ENCODE peak calls at places on chromosomes 7 and 10, in five cellular contexts. E is uterus, L is neural progenitor cell, J is left ventricle myocardium inferior, S is thoracic aorta. Y is an unnamed sample. For H3K4me1 and H3K27me3, the result is how much of the 10 kb centered on the place peaks cover.

GRCh38 chr10:22317771-22318565 is 1.8 kb downstream of the COMMD3 start:
- DNase-seq in E (no peak), L (peak), J (no peak), S (no peak), Y (no peak)

GRCh38 chr10:1620803-1621202 is 116.5 kb downstream of the ADARB2 start:
- DNase-seq in E (no peak), L (no peak), J (no peak), S (no peak), Y (no peak)

GRCh38 chr10:75195035-75195763 is 15.4 kb upstream of the VDAC2 start:
- DNase-seq in E (no peak), L (no peak), J (no peak), S (no peak), Y (no peak)

GRCh38 chr7:112572669-112573301 is 92.0 kb downstream of the LSMEM1 start:
- DNase-seq in E (no peak), L (no peak), J (no peak), S (no peak), Y (no peak)

GRCh38 chr7:25389489-25390106 is 161.3 kb upstream of the NPVF start:
- DNase-seq in E (no peak), L (peak), J (no peak), S (no peak), Y (no peak)

GRCh38 chr7:140007051-140007690 is 55.6 kb downstream of the PARP12 start:
- DNase-seq in E (no peak), L (no peak), J (no peak), S (no peak), Y (no peak)

GRCh38 chr7:1512781-1513656 is 8.8 kb upstream of the INTS1 start:
- DNase-seq in E (peak), L (no peak), J (peak), S (peak), Y (no peak)

GRCh38 chr7:6160191-6160623 is 112.2 kb downstream of the CYTH3 start:
- DNase-seq in E (peak), L (peak), J (peak), S (no peak), Y (peak)

GRCh38 chr7:587769-588168 is 68.1 kb upstream of the PDGFA start:
- DNase-seq in E (no peak), L (no peak), J (no peak), S (no peak), Y (no peak)

GRCh38 chr10:16612148-16612742 is 90.6 kb upstream of the C1QL3 start:
- DNase-seq in E (no peak), L (peak), J (no peak), S (no peak), Y (no peak)

GRCh38 chr10:70674560-70675495 is 2.5 kb downstream of the ADAMTS14 start:
- DNase-seq in E (no peak), L (no peak), J (no peak), S (no peak), Y (no peak)

GRCh38 chr10:102777696-102778530 is 34.2 kb downstream of the WBP1L start:
- DNase-seq in E (no peak), L (no peak), J (no peak), S (no peak), Y (no peak)

GRCh38 chr10:48600645-48601505 is 4.0 kb downstream of the ARHGAP22 start:
- DNase-seq in E (no peak), L (no peak), J (no peak), S (no peak), Y (no peak)

GRCh38 chr10:24952146-24952700 is at the start of gene PRTFDC1:
- DNase-seq in E (peak), L (no peak), J (peak), S (no peak), Y (peak)

GRCh38 chr7:44477063-44477830 is 13.2 kb downstream of the NUDCD3 start:
- DNase-seq in E (peak), L (peak), J (peak), S (no peak), Y (peak)

GRCh38 chr10:98293550-98294269 is 25.7 kb upstream of the LOXL4 start:
- DNase-seq in E (no peak), L (no peak), J (peak), S (no peak), Y (no peak)

GRCh38 chr7:46007990-46008643 is 87.0 kb upstream of the IGFBP3 start:
- DNase-seq in E (peak), L (no peak), J (no peak), S (no peak), Y (no peak)

GRCh38 chr10:81081887-81082620 is 544.4 kb downstream of the SH2D4B start:
- DNase-seq in E (no peak), L (peak), J (no peak), S (no peak), Y (no peak)

GRCh38 chr7:98617960-98618418 is 904 bp downstream of the NPTX2 start:
- DNase-seq in E (no peak), L (peak), J (no peak), S (no peak), Y (no peak)

GRCh38 chr10:122343135-122343800 is 31.2 kb upstream of the PLEKHA1 start:
- DNase-seq in E (no peak), L (no peak), J (no peak), S (no peak), Y (no peak)

GRCh38 chr7:25952277-25953057 is 199.5 kb upstream of the NFE2L3 start:
- DNase-seq in E (no peak), L (no peak), J (no peak), S (no peak), Y (no peak)

DNA sequence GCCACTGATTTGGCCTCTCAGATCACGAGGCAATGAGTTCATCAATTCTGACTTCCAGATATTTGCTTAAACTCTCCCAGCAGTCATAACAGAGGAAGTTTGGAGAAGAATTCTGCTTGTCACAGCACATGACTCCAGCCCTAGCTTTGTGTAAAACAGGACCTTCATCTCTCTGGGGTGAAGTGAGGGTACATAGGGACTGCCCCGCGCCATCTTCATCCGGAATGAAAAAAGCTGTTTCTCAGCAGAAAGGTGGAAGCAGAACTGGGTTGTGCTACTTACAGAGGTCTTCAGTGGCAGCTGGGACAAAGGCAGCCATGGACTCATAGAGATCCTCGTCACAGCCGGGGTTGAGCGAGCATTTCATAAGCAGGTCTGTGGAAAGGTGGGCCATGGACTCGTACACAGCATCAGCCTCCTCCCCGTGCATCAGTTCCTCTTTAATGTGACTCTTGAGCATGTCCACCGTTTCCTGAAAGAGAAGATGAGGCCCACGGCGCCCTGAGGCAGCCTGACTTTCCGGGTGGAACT is 58.4 kb upstream of the TM9SF3 start:
- DNase-seq in E (no peak), L (no peak), J (no peak), S (no peak), Y (no peak)
- H3K4me1 ChIP-seq in E (under half), L (under half), J (under half), S (under half), Y (under half)

GRCh38 chr10:119543814-119544642 is 1.5 kb upstream of the RGS10 start:
- DNase-seq in E (no peak), L (peak), J (no peak), S (no peak), Y (no peak)

GRCh38 chr10:119545310-119545709 is 2.8 kb upstream of the RGS10 start:
- DNase-seq in E (no peak), L (no peak), J (no peak), S (no peak), Y (no peak)

GRCh38 chr10:119541459-119542356 is 811 bp downstream of the RGS10 start:
- DNase-seq in E (peak), L (no peak), J (peak), S (no peak), Y (no peak)

GRCh38 chr10:119542357-119542989 is at the start of gene RGS10:
- DNase-seq in E (peak), L (peak), J (peak), S (no peak), Y (peak)

GRCh38 chr10:119542990-119543813 is 683 bp upstream of the RGS10 start:
- DNase-seq in E (peak), L (peak), J (peak), S (no peak), Y (peak)
- H3K27me3 ChIP-seq in E (under half), L (half or more), J (half or more), S (under half), Y (under half)

DNA sequence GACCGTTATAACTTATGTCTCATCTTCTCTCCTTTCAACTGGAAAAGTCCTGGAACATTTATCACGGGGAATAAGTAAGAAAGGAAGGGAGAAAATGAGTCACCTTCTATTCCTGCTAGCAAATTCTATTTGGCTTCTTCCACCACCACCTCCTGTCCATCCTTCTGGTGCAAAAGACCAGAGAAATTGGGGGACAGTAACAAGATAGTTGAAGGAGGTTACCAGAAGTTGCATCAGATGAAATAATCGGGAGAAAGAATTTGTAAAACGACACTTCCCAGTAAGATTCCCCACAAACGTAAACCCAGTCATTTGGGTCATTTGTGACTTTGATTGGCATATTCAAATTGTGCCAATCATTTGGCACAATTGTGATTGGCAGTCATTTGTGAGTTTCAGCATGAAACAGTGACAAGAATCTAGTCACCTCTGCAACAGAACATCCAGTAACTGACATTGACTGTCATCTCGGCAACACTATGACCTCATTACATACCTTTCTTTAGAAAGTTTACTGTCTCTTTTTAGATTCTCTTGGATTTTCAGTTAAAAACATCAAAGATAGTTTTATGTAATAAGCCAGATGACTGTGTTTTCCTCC is 51.3 kb upstream of the PIK3CG start:
- DNase-seq in E (no peak), L (no peak), J (no peak), S (no peak), Y (no peak)
- TF ChIP-seq CTCF in E (no peak), L (no peak), J (no peak), S (no peak), Y (no peak)

GRCh38 chr7:87213252-87213651 is 6.3 kb downstream of the TMEM243 start:
- DNase-seq in E (no peak), L (no peak), J (no peak), S (no peak), Y (no peak)

GRCh38 chr7:87213801-87214200 is 5.7 kb downstream of the TMEM243 start:
- DNase-seq in E (no peak), L (no peak), J (no peak), S (no peak), Y (no peak)

GRCh38 chr7:87212478-87212877 is 7.1 kb downstream of the TMEM243 start:
- DNase-seq in E (no peak), L (no peak), J (no peak), S (no peak), Y (no peak)

GRCh38 chr7:87216701-87217508 is 2.6 kb downstream of the TMEM243 start:
- DNase-seq in E (no peak), L (no peak), J (no peak), S (no peak), Y (no peak)

GRCh38 chr7:87215051-87215450 is 4.5 kb downstream of the TMEM243 start:
- DNase-seq in E (no peak), L (no peak), J (no peak), S (no peak), Y (no peak)
- H3K4me1 ChIP-seq in E (under half), L (under half), J (half or more), S (under half), Y (under half)

DNA sequence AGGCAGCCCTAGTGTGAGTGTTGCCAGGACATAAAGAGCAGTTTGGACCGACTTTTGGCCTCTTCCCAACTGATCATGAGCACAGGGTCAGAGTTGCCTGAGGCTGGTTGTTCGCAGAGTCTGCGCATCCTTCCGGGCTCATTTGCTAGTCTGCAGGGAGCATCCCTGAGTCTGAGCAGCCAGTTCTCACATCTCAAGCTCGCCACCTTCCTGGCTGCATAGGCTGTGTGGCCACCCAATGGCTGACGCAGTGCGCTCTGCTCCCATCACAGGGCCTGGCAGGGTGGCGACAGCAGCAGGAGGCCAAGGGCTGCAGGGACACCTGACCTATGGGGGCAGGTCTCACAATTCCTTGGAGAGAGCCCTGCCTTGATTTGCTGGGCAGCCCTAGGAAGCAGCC is 5.0 kb downstream of the GAD2 start:
- DNase-seq in E (no peak), L (peak), J (no peak), S (no peak), Y (no peak)
- H3K27me3 ChIP-seq in E (under half), L (half or more), J (half or more), S (under half), Y (under half)

GRCh38 chr10:86261933-86262665 is 104.5 kb downstream of the GRID1 start:
- DNase-seq in E (no peak), L (peak), J (no peak), S (no peak), Y (no peak)
- TF ChIP-seq CTCF in E (no peak), L (peak), J (peak), S (no peak), Y (no peak)

GRCh38 chr10:130891066-130891465 is 420.5 kb downstream of the TCERG1L start:
- DNase-seq in E (no peak), L (no peak), J (no peak), S (no peak), Y (no peak)
- H3K4me1 ChIP-seq in E (under half), L (under half), J (under half), S (under half), Y (under half)